ENCODE peak calls at places on chromosomes 7 and 10, in eight cellular contexts. I is activated CD4-positive, alpha-beta T cell treated with anti-CD3 and anti-CD28 coated beads for 36 hours; W is AG08395; Y is NCI-H69; R is CD4-positive, CD25-positive, alpha-beta regulatory T cell; T is stimulated activated CD4-positive, alpha-beta T cell treated with anti-CD3 and anti-CD28 coated beads, Interleukin-15, amount 100 ng/mL, for 24 hours; J is stimulated activated naive CD4-positive, alpha-beta T cell treated with Interleukin-2 at 50 U/mL for 16 hours; S is H7. F is an unnamed sample.

GRCh38 chr7:99624487-99624886 is 7.7 kb downstream of the ZSCAN25 start:
- DNase-seq in J (peak; percentile 46), R (peak; percentile 89), I (peak; percentile 89), T (peak; percentile 84), Y (no peak), S (no peak), W (no peak), F (peak; percentile 84)

GRCh38 chr10:45409782-45410181 is 35.8 kb downstream of the ALOX5 start:
- DNase-seq in T (no peak), I (no peak), Y (no peak), R (no peak), J (no peak), W (no peak), S (no peak), F (no peak)

GRCh38 chr7:155392726-155393570 is 65.0 kb upstream of the EN2 start:
- DNase-seq in W (no peak), J (no peak), I (no peak), R (no peak), Y (peak; percentile 53), T (no peak), S (no peak), F (no peak)

GRCh38 chr10:95814011-95814727 is 58.2 kb downstream of the ENTPD1 start:
- DNase-seq in T (no peak), S (no peak), J (no peak), I (no peak), Y (no peak), R (peak; percentile 46), W (peak; percentile 77), F (no peak)

GRCh38 chr7:149027560-149028345 is 552 bp downstream of the PDIA4 start:
- DNase-seq in I (no peak), Y (peak; percentile 61), J (no peak), R (no peak), S (peak; percentile 36), T (no peak), W (peak; percentile 18), F (no peak)

GRCh38 chr7:132004528-132004927 is 448.1 kb upstream of the PODXL start:
- DNase-seq in W (peak; percentile 61), T (no peak), J (no peak), I (no peak), S (no peak), R (no peak), Y (no peak), F (no peak)

GRCh38 chr7:28195925-28196324 is 15.3 kb upstream of the JAZF1 start:
- DNase-seq in R (no peak), T (no peak), Y (no peak), I (no peak), J (no peak), S (no peak), W (no peak), F (no peak)

GRCh38 chr7:34158311-34158710 is 253.0 kb downstream of the BMPER start:
- DNase-seq in I (no peak), Y (peak; percentile 41), W (no peak), S (no peak), T (no peak), R (no peak), J (no peak), F (no peak)

GRCh38 chr10:98041352-98042043 is 11.1 kb upstream of the CRTAC1 start:
- DNase-seq in R (peak; percentile 53), Y (peak; percentile 71), W (peak; percentile 75), I (peak; percentile 67), J (no peak), T (peak; percentile 63), S (peak; percentile 76), F (peak; percentile 62)

GRCh38 chr7:84021292-84021898 is 173.2 kb downstream of the SEMA3A start:
- DNase-seq in I (no peak), S (no peak), J (no peak), R (no peak), W (no peak), T (no peak), Y (no peak), F (no peak)

GRCh38 chr7:19024261-19024660 is 93.2 kb downstream of the TWIST1 start:
- DNase-seq in Y (no peak), W (peak; percentile 63), I (no peak), J (no peak), S (no peak), T (no peak), R (no peak), F (no peak)

GRCh38 chr7:36475371-36475770 is 85.7 kb downstream of the ANLN start:
- DNase-seq in T (peak; percentile 47), R (peak; percentile 21), I (peak; percentile 52), S (no peak), J (no peak), Y (no peak), W (no peak), F (peak; percentile 20)

GRCh38 chr7:95642173-95642572 is 45.9 kb upstream of the PDK4 start:
- DNase-seq in J (no peak), T (no peak), Y (no peak), R (no peak), W (no peak), S (no peak), I (no peak), F (no peak)